ENCODE peak calls at places on chromosomes 11 and 22, in five cellular contexts. U, S, M, K and I are unnamed samples.

GRCh38 chr11:82750643-82751139 is 17.0 kb upstream of the FAM181B start:
- DNase-seq in U (no peak), S (no peak), M (no peak), K (no peak), I (peak)

GRCh38 chr11:843818-844692 is 1.4 kb downstream of the TSPAN4 start:
- DNase-seq in U (peak), S (peak), M (no peak), K (peak), I (peak)

GRCh38 chr22:26172389-26172990 is 3.2 kb downstream of the SEZ6L start:
- DNase-seq in U (peak), S (peak), M (no peak), K (peak), I (peak)

GRCh38 chr11:106986261-106986660 is 32.0 kb downstream of the GUCY1A2 start:
- DNase-seq in U (no peak), S (no peak), M (no peak), K (no peak), I (no peak)

GRCh38 chr22:44330188-44330726 is 17.5 kb upstream of the SHISAL1 start:
- DNase-seq in U (no peak), S (no peak), M (no peak), K (no peak), I (no peak)

GRCh38 chr11:77656362-77656761 is 18.8 kb upstream of the CLNS1A start:
- DNase-seq in U (peak), S (no peak), M (no peak), K (no peak), I (no peak)

GRCh38 chr11:46534713-46535112 is 59.1 kb downstream of the AMBRA1 start:
- DNase-seq in U (no peak), S (no peak), M (no peak), K (no peak), I (no peak)

GRCh38 chr22:25053153-25053805 is 100.8 kb downstream of the KIAA1671 start:
- DNase-seq in U (peak), S (no peak), M (no peak), K (no peak), I (no peak)

GRCh38 chr11:29125621-29126020 is 891.2 kb downstream of the KCNA4 start:
- DNase-seq in U (no peak), S (no peak), M (no peak), K (no peak), I (no peak)

GRCh38 chr11:29119116-29119515 is 897.7 kb downstream of the KCNA4 start:
- DNase-seq in U (no peak), S (no peak), M (no peak), K (no peak), I (no peak)

GRCh38 chr11:29124436-29124835 is 892.4 kb downstream of the KCNA4 start:
- DNase-seq in U (no peak), S (no peak), M (no peak), K (no peak), I (no peak)

GRCh38 chr11:29120329-29120695 is 896.5 kb downstream of the KCNA4 start:
- DNase-seq in U (no peak), S (no peak), M (no peak), K (no peak), I (no peak)

DNA sequence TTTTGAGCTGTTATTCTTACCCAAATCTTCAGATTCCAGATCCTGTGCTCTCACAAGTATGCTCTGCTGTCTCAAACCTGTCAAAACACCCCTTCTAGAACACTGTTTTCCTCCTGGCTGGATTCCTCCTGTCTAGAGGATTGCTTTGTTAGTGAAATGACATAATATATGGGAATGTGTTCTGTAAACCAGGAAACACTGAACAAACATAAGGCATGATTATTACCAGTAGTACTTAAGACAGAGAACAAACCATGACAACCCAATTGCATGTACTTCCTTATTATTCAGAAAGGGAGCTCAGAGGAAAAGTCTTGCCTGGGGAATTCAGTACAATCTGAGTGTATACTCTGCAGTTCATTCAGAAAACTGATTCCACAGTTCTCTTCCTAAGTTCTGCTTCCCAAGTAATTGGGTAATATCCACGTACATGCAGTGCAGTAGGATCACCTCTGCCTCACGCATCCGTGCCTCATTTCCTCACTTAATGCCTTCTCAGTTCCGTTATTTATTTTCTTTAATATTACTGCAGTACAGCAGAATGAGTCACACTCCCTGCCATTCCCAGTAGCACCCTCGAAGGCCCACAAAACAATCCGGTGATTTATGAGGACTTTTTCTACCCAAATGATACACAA is 897.0 kb downstream of the KCNA4 start:
- DNase-seq in U (no peak), S (peak), M (no peak), K (no peak), I (no peak)
- TF ChIP-seq MAX in U (no peak), S (peak), M (no peak), K (no peak), I (no peak)

GRCh38 chr11:45162064-45162375 is 15.6 kb downstream of the PRDM11 start:
- DNase-seq in U (no peak), S (no peak), M (no peak), K (no peak), I (no peak)

GRCh38 chr11:45165806-45166603 is 19.6 kb downstream of the PRDM11 start:
- DNase-seq in U (no peak), S (no peak), M (no peak), K (no peak), I (no peak)

GRCh38 chr11:45162916-45163879 is 16.8 kb downstream of the PRDM11 start:
- DNase-seq in U (no peak), S (no peak), M (no peak), K (no peak), I (no peak)

GRCh38 chr11:45165386-45165785 is 18.9 kb downstream of the PRDM11 start:
- DNase-seq in U (no peak), S (no peak), M (no peak), K (no peak), I (no peak)

GRCh38 chr11:45163956-45164575 is 17.6 kb downstream of the PRDM11 start:
- DNase-seq in U (no peak), S (no peak), M (no peak), K (no peak), I (no peak)
- TF ChIP-seq ESRRA in U (no peak), S (no peak), M (no peak), K (no peak), I (no peak)

GRCh38 chr11:64885367-64886286 is 7.2 kb upstream of the EHD1 start:
- DNase-seq in U (peak), S (no peak), M (no peak), K (peak), I (no peak)
- TF ChIP-seq MAX in U (peak), S (peak), M (no peak), K (peak), I (no peak)

DNA sequence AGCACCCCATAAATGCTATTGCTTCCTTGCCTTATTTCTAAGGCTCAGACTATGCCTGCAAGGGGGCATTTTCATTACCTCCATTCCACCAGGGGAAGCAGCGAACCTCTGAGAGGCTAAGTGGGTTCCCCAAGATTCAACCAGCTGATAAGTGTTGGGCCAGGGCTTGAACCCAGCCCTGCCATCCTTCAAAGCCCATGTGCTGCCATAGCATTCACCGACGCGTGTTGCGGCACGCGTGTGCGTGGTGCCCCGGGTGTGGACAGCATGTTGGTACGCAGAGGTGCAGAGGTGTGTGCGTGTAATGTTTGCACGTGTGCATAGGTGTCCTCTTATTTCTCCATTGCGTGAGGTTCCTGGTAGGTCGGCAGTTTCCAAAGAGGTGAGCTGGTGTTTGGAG is 66.0 kb upstream of the PPARA start:
- DNase-seq in U (no peak), S (no peak), M (no peak), K (no peak), I (no peak)
- TF ChIP-seq ESRRA in U (no peak), S (no peak), M (no peak), K (no peak), I (no peak)

GRCh38 chr22:30160926-30161546 is 80.8 kb downstream of the HORMAD2 start:
- DNase-seq in U (no peak), S (no peak), M (no peak), K (no peak), I (no peak)

GRCh38 chr22:30158277-30158676 is 78.0 kb downstream of the HORMAD2 start:
- DNase-seq in U (no peak), S (no peak), M (no peak), K (no peak), I (no peak)

GRCh38 chr22:30159082-30159481 is 78.8 kb downstream of the HORMAD2 start:
- DNase-seq in U (no peak), S (no peak), M (no peak), K (no peak), I (no peak)

GRCh38 chr22:30159561-30160353 is 79.5 kb downstream of the HORMAD2 start:
- DNase-seq in U (peak), S (peak), M (no peak), K (no peak), I (no peak)
- TF ChIP-seq MAX in U (no peak), S (no peak), M (no peak), K (no peak), I (no peak)